ENCODE peak calls at places on chromosome 18, in six cellular contexts. L is NCI-H1105 treated with DMSO at 0.1 percent for 48 hours; U is left cardiac atrium; W is lower lobe of right lung; X is activated naive CD4-positive, alpha-beta T cell treated with anti-CD3 and anti-CD28 coated beads, Interleukin-2, amount 50 U/mL, for 16 hours; Z is A549. N is an unnamed sample.

GRCh38 chr18:33495278-33495677 is 54.8 kb upstream of the CCDC178 start:
- DNase-seq in U (no peak), Z (peak), X (no peak), L (peak), W (no peak), N (no peak)

GRCh38 chr18:24490545-24490944 is 30.1 kb downstream of the HRH4 start:
- DNase-seq in W (no peak), Z (no peak), U (no peak), X (no peak), L (no peak), N (no peak)

GRCh38 chr18:3584897-3585460 is 135.0 kb downstream of the TGIF1 start:
- DNase-seq in Z (no peak), W (no peak), L (no peak), U (no peak), X (no peak), N (no peak)

GRCh38 chr18:79965119-79965902 is 868 bp downstream of the HSBP1L1 start:
- DNase-seq in Z (peak), U (no peak), W (peak), X (no peak), L (peak), N (no peak)

GRCh38 chr18:63255435-63255834 is 64.1 kb downstream of the BCL2 start:
- DNase-seq in U (no peak), X (no peak), Z (no peak), W (no peak), L (no peak), N (no peak)

GRCh38 chr18:56257215-56257614 is 381.2 kb downstream of the TXNL1 start:
- DNase-seq in W (no peak), X (no peak), Z (peak), L (no peak), U (no peak), N (peak)

GRCh38 chr18:51514128-51514527 is 316.6 kb upstream of the MEX3C start:
- DNase-seq in W (no peak), Z (peak), U (no peak), X (no peak), L (no peak), N (no peak)

GRCh38 chr18:45248240-45248903 is 366.9 kb upstream of the SLC14A2 start:
- DNase-seq in W (no peak), U (peak), Z (no peak), L (no peak), X (no peak), N (peak)

GRCh38 chr18:3305354-3305762 is 43.4 kb downstream of the MYL12B start:
- DNase-seq in Z (peak), X (peak), U (no peak), L (no peak), W (no peak), N (peak)

GRCh38 chr18:10757349-10757748 is 231.5 kb downstream of the NAPG start:
- DNase-seq in U (no peak), W (no peak), Z (no peak), L (no peak), X (no peak), N (no peak)

GRCh38 chr18:22961156-22961555 is 28.0 kb downstream of the RBBP8 start:
- DNase-seq in Z (no peak), L (no peak), X (no peak), U (no peak), W (no peak), N (no peak)